ENCODE peak calls at places on chromosomes 16 and 17, in four cellular contexts. Q, G, F and K are unnamed samples.

GRCh38 chr16:31357324-31358156 is 2.6 kb downstream of the ITGAX start:
- DNase-seq in Q (no peak), F (no peak), G (peak; percentile 19), K (no peak)

GRCh38 chr16:15041260-15042011 is 14.4 kb downstream of the NTAN1 start:
- DNase-seq in G (no peak), Q (no peak), F (no peak), K (peak; percentile 63)

GRCh38 chr16:49930841-49931240 is 74.9 kb upstream of the ZNF423 start:
- DNase-seq in G (no peak), F (no peak), Q (no peak), K (no peak)

GRCh38 chr16:57480127-57480753 is 6.1 kb downstream of the DOK4 start:
- DNase-seq in G (no peak), F (no peak), Q (no peak), K (no peak)

GRCh38 chr17:888998-889401 is 90.6 kb downstream of the NXN start:
- DNase-seq in F (no peak), G (peak; percentile 18), Q (no peak), K (no peak)

GRCh38 chr17:49210158-49211029 is at the start of the genes ABI3 and GNGT2:
- DNase-seq in Q (peak; percentile 42), F (no peak), G (peak; percentile 88), K (no peak)

GRCh38 chr16:76535-77272 is 1.3 kb upstream of the MPG start:
- DNase-seq in F (no peak), G (peak; percentile 37), Q (no peak), K (no peak)

GRCh38 chr17:15119928-15120327 is 145.2 kb downstream of the PMP22 start:
- DNase-seq in F (no peak), G (no peak), Q (no peak), K (no peak)

GRCh38 chr17:28033972-28034714 is 8.3 kb upstream of the NLK start:
- DNase-seq in G (no peak), F (no peak), Q (no peak), K (no peak)

GRCh38 chr16:1030381-1030901 is 42.1 kb upstream of the SSTR5 start:
- DNase-seq in Q (no peak), F (no peak), G (no peak), K (no peak)

GRCh38 chr16:89104930-89105571 is 11.4 kb downstream of the ACSF3 start:
- DNase-seq in G (no peak), Q (no peak), F (no peak), K (no peak)

GRCh38 chr17:67569873-67570272 is 147.9 kb upstream of the NOL11 start:
- DNase-seq in Q (no peak), G (no peak), F (no peak), K (no peak)

GRCh38 chr17:80861360-80861861 is 130.2 kb upstream of the CHMP6 start:
- DNase-seq in Q (no peak), F (no peak), G (no peak), K (no peak)

GRCh38 chr17:182164-182751 is 808 bp upstream of the DOC2B start:
- DNase-seq in Q (no peak), F (no peak), G (no peak), K (no peak)

GRCh38 chr16:24010440-24011089 is 174.8 kb downstream of the PRKCB start:
- DNase-seq in G (peak; percentile 93), Q (peak; percentile 74), F (peak; percentile 59), K (peak; percentile 43)

GRCh38 chr16:84299734-84300440 is 5.2 kb downstream of the WFDC1 start:
- DNase-seq in G (no peak), F (no peak), Q (no peak), K (no peak)

GRCh38 chr16:3609895-3610697 is 1.3 kb downstream of the SLX4 start:
- DNase-seq in F (no peak), G (peak; percentile 12), Q (no peak), K (peak; percentile 79)

GRCh38 chr16:54277845-54278703 is 8.5 kb downstream of the IRX3 start:
- DNase-seq in F (no peak), G (no peak), Q (no peak), K (no peak)

GRCh38 chr16:66988197-66988788 is at the start of gene CES4A:
- DNase-seq in Q (no peak), G (no peak), F (no peak), K (no peak)

GRCh38 chr17:45382982-45383381 is 49.7 kb downstream of the ARHGAP27 start:
- DNase-seq in G (no peak), F (no peak), Q (no peak), K (no peak)

GRCh38 chr16:70522216-70523000 is 946 bp downstream of the COG4 start:
- DNase-seq in Q (no peak), G (no peak), F (no peak), K (no peak)

GRCh38 chr17:79633937-79634813 is 23.3 kb upstream of the RBFOX3 start:
- DNase-seq in Q (no peak), G (no peak), F (no peak), K (no peak)

GRCh38 chr16:88335150-88335685 is 47.5 kb upstream of the ZNF469 start:
- DNase-seq in F (no peak), G (no peak), Q (no peak), K (no peak)

GRCh38 chr16:64152010-64152767 is 969.7 kb downstream of the CDH11 start:
- DNase-seq in G (no peak), F (no peak), Q (no peak), K (no peak)

GRCh38 chr17:2707721-2708584 is 3.6 kb downstream of the CLUH start:
- DNase-seq in G (peak; percentile 34), Q (no peak), F (no peak), K (no peak)

GRCh38 chr17:34241062-34241461 is 14.0 kb upstream of the CCL2 start:
- DNase-seq in Q (no peak), G (no peak), F (no peak), K (no peak)

GRCh38 chr17:15343749-15344148 is 2.4 kb upstream of the TEKT3 start:
- DNase-seq in G (no peak), Q (no peak), F (no peak), K (no peak)

GRCh38 chr17:78973792-78974520 is 5.8 kb downstream of the LGALS3BP start:
- DNase-seq in F (no peak), G (no peak), Q (no peak), K (no peak)

GRCh38 chr16:23353440-23353839 is 51.3 kb downstream of the SCNN1B start:
- DNase-seq in F (no peak), G (no peak), Q (no peak), K (no peak)

GRCh38 chr16:1413684-1414531 is 596 bp downstream of the UNKL start:
- DNase-seq in F (peak; percentile 15), Q (peak; percentile 58), G (peak; percentile 79), K (no peak)

GRCh38 chr17:43389022-43389947 is 9.5 kb upstream of the ARL4D start:
- DNase-seq in F (peak; percentile 66), G (peak; percentile 87), Q (peak; percentile 70), K (peak; percentile 50)

GRCh38 chr16:84047626-84048025 is 5.0 kb upstream of the SLC38A8 start:
- DNase-seq in Q (no peak), F (no peak), G (no peak), K (no peak)

GRCh38 chr17:32281011-32281451 is 15.4 kb downstream of the RHBDL3 start:
- DNase-seq in Q (no peak), F (no peak), G (no peak), K (no peak)

GRCh38 chr16:64417711-64418227 is 704.1 kb downstream of the CDH11 start:
- DNase-seq in G (no peak), F (no peak), Q (no peak), K (no peak)

GRCh38 chr17:81239714-81240555 is 817 bp downstream of the NDUFAF8 start:
- DNase-seq in G (peak; percentile 64), Q (peak; percentile 14), F (peak; percentile 19), K (no peak)

GRCh38 chr16:13316008-13316407 is 414.6 kb downstream of the SHISA9 start:
- DNase-seq in G (no peak), Q (no peak), F (no peak), K (no peak)

GRCh38 chr17:28053044-28053670 is 10.7 kb downstream of the NLK start:
- DNase-seq in F (no peak), G (no peak), Q (no peak), K (no peak)

GRCh38 chr17:60165976-60166375 is 16.2 kb downstream of the CA4 start:
- DNase-seq in Q (no peak), G (peak; percentile 69), F (no peak), K (no peak)

GRCh38 chr17:76726766-76727718 is at the start of gene METTL23:
- DNase-seq in Q (peak; percentile 86), F (peak; percentile 93), G (peak; percentile 89), K (no peak)

GRCh38 chr16:1734816-1735215 is 28.8 kb downstream of the MAPK8IP3 start:
- DNase-seq in G (no peak), F (no peak), Q (no peak), K (no peak)